ENCODE peak calls at places on chromosomes 7 and 10, in six cellular contexts. B, T, N, Z, U and D are unnamed samples.
A peak's percentile ranks its signal among the peaks of the same experiment; 100 is the strongest.

GRCh38 chr10:5094265-5095205 is at the start of gene AKR1C3:
- DNase-seq in B (peak; percentile 24), Z (peak; percentile 88), T (peak; percentile 15), U (no peak), N (peak; percentile 66), D (no peak)

GRCh38 chr7:117582219-117582704 is 102.4 kb downstream of the CFTR start:
- DNase-seq in U (no peak), N (peak; percentile 34), Z (peak; percentile 47), T (no peak), B (no peak), D (peak; percentile 16)

GRCh38 chr7:76074972-76075370 is 27.1 kb downstream of the MDH2 start:
- DNase-seq in Z (peak; percentile 50), N (no peak), T (no peak), U (no peak), B (no peak), D (no peak)

GRCh38 chr10:29450405-29450804 is 161.5 kb downstream of the LYZL1 start:
- DNase-seq in B (no peak), Z (no peak), T (no peak), N (no peak), U (no peak), D (no peak)

GRCh38 chr10:95303535-95303934 is 12.7 kb upstream of the PDLIM1 start:
- DNase-seq in N (no peak), Z (no peak), T (no peak), B (no peak), U (no peak), D (no peak)

GRCh38 chr7:100626530-100627237 is 14.3 kb downstream of the MOSPD3 start:
- DNase-seq in T (peak; percentile 59), B (peak; percentile 78), U (no peak), Z (peak; percentile 90), N (peak; percentile 89), D (peak; percentile 62)

GRCh38 chr10:95214369-95214768 is 20.3 kb downstream of the ACSM6 start:
- DNase-seq in Z (peak; percentile 39), B (no peak), T (no peak), U (no peak), N (no peak), D (peak; percentile 45)

GRCh38 chr7:117282239-117282812 is 40.5 kb downstream of the WNT2 start:
- DNase-seq in U (no peak), Z (no peak), B (no peak), N (no peak), T (no peak), D (no peak)

GRCh38 chr7:74372511-74373111 is 81.1 kb upstream of the GTF2IRD1 start:
- DNase-seq in U (no peak), Z (no peak), B (peak; percentile 44), N (peak; percentile 62), T (no peak), D (no peak)

GRCh38 chr7:150745086-150745485 is 7.9 kb downstream of the GIMAP5 start:
- DNase-seq in N (no peak), U (no peak), Z (no peak), B (no peak), T (no peak), D (no peak)

GRCh38 chr10:43170491-43170890 is 32.2 kb downstream of the CSGALNACT2 start:
- DNase-seq in B (no peak), Z (peak; percentile 32), U (no peak), N (peak; percentile 40), T (no peak), D (no peak)

GRCh38 chr7:7583731-7584130 is 17.0 kb downstream of the MIOS start:
- DNase-seq in T (no peak), B (no peak), N (no peak), U (no peak), Z (no peak), D (no peak)

GRCh38 chr7:28292826-28293528 is 112.4 kb upstream of the JAZF1 start:
- DNase-seq in N (peak; percentile 30), Z (no peak), B (no peak), U (no peak), T (no peak), D (no peak)

GRCh38 chr7:57207836-57208235 is 75.6 kb upstream of the ZNF479 start:
- DNase-seq in B (no peak), U (no peak), Z (no peak), N (no peak), T (no peak), D (no peak)

DNA sequence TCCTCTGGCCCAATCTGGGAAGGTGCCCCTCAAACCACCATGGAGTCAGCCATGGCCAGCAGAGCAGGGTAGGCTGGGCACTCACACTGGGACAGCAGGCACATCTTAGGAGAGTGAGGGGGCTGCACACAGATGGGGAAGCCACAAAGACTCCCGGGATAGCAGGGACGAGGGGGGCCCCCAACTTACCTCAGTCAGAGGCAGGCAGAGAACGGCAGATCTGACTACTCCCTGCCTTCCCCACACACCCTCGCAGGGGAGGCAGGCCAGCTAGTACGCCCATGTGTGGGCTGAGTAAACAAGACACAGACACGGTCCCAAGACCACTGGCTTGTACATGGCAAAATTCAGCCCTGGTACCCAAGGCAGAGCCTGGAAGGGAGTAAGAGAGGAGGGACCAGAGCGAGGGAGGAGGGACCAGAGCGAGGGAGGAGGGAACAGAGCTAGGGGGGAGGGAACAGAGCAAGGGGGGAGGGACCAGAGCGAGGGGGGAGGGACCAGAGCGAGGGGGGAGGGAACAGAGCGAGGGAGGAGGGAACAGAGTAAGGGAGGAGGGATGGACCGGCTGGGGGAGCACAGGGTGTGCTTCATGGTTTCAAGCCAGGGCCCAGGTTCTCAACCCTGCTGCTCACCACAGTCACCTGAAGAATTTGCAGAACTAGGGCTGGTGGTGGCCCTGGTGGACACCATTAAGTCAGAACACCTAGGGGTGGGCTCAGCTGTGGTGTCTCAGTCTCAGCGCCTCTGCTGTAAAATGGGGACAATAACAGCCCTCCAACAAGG is 73.8 kb downstream of the RGS10 start:
- DNase-seq in Z (no peak), B (no peak), N (no peak), T (no peak), U (no peak), D (no peak)
- H3K27me3 ChIP-seq in Z (peaks cover 25% of the 10 kb centered on the region), B (no peaks in the 10 kb centered on the region), N (no peaks in the 10 kb centered on the region), T (no peaks in the 10 kb centered on the region), U (no peaks in the 10 kb centered on the region), D (no peaks in the 10 kb centered on the region)

GRCh38 chr10:103696094-103696410 is 159.3 kb downstream of the SH3PXD2A start:
- DNase-seq in B (no peak), T (no peak), Z (no peak), U (no peak), N (no peak), D (no peak)
- H3K27me3 ChIP-seq in B (no peaks in the 10 kb centered on the region), T (no peaks in the 10 kb centered on the region), Z (no peaks in the 10 kb centered on the region), U (no peaks in the 10 kb centered on the region), N (peaks cover 34% of the 10 kb centered on the region), D (no peaks in the 10 kb centered on the region)

DNA sequence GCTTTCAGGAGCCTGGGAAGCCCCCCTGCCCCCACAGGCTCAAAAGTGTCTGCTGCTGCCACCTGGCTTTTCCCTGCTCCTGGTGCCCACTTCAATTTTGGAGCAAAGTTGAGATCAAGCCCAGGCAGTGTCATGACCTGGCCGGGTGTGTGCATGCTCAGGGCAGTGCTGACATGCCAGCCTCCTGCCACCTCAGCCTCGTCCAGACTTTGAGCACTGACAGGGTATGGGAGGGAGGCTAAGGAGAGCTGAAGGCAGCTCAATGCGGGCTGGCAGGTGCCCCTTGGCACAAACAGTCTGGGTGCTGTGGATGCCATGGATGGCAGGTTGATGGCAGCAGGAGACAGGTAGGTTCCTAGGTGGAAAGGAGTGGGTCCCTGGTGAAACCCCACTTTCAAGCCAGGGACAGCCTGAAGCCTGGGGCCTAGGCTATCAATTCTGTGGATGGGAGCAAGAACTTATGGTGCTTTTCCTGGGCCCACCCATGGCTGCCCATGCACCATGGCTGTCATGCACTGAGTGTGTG is 12.3 kb upstream of the ECHDC3 start:
- DNase-seq in N (no peak), B (no peak), Z (no peak), T (no peak), U (no peak), D (no peak)
- H3K27me3 ChIP-seq in N (no peaks in the 10 kb centered on the region), B (no peaks in the 10 kb centered on the region), Z (peaks cover 13% of the 10 kb centered on the region), T (no peaks in the 10 kb centered on the region), U (no peaks in the 10 kb centered on the region), D (no peaks in the 10 kb centered on the region)

GRCh38 chr7:6533893-6534804 is 17.1 kb downstream of the GRID2IP start:
- DNase-seq in N (no peak), T (no peak), B (no peak), Z (no peak), U (no peak), D (no peak)
- H3K27me3 ChIP-seq in N (peaks cover 68% of the 10 kb centered on the region), T (no peaks in the 10 kb centered on the region), B (peaks cover 64% of the 10 kb centered on the region), Z (peaks cover 48% of the 10 kb centered on the region), U (peaks cover 6% of the 10 kb centered on the region), D (peaks cover 12% of the 10 kb centered on the region)